ENCODE peak calls at places on chromosomes 4 and X, in five cellular contexts. B, T, Z, K and U are unnamed samples.

GRCh38 chrX:13649823-13650222 is 3.1 kb upstream of the TCEANC start:
- DNase-seq in Z (peak; percentile 22), B (no peak), T (peak; percentile 50), K (no peak), U (no peak)

GRCh38 chrX:25968920-25969319 is 169.2 kb upstream of the MAGEB18 start:
- DNase-seq in T (peak; percentile 27), Z (no peak), B (peak; percentile 67), K (no peak), U (no peak)

GRCh38 chrX:74613350-74614192 is 853 bp downstream of the RLIM start:
- DNase-seq in B (no peak), K (no peak), Z (peak; percentile 6), T (peak; percentile 20), U (no peak)

GRCh38 chr4:122894802-122895201 is 27.6 kb downstream of the NUDT6 start:
- DNase-seq in T (no peak), Z (peak; percentile 29), K (no peak), B (no peak), U (no peak)

GRCh38 chr4:38062088-38062893 is 102.1 kb downstream of the PTTG2 start:
- DNase-seq in T (peak; percentile 86), Z (peak; percentile 76), B (peak; percentile 77), K (no peak), U (peak; percentile 69)

GRCh38 chr4:177511611-177512010 is 69.4 kb upstream of the AGA start:
- DNase-seq in T (peak; percentile 41), B (no peak), K (no peak), Z (no peak), U (no peak)

GRCh38 chr4:5717449-5718158 is 6.6 kb downstream of the EVC start:
- DNase-seq in B (no peak), K (no peak), T (no peak), Z (no peak), U (no peak)

GRCh38 chr4:87532907-87533306 is 3.7 kb upstream of the SPARCL1 start:
- DNase-seq in K (no peak), B (no peak), T (no peak), Z (no peak), U (no peak)

GRCh38 chr4:25769251-25769650 is 93.5 kb downstream of the SEL1L3 start:
- DNase-seq in T (no peak), K (no peak), Z (peak; percentile 47), B (no peak), U (no peak)

GRCh38 chr4:53908661-53909078 is 155.7 kb downstream of the CHIC2 start:
- DNase-seq in B (no peak), Z (peak; percentile 89), T (peak; percentile 84), K (no peak), U (no peak)

DNA sequence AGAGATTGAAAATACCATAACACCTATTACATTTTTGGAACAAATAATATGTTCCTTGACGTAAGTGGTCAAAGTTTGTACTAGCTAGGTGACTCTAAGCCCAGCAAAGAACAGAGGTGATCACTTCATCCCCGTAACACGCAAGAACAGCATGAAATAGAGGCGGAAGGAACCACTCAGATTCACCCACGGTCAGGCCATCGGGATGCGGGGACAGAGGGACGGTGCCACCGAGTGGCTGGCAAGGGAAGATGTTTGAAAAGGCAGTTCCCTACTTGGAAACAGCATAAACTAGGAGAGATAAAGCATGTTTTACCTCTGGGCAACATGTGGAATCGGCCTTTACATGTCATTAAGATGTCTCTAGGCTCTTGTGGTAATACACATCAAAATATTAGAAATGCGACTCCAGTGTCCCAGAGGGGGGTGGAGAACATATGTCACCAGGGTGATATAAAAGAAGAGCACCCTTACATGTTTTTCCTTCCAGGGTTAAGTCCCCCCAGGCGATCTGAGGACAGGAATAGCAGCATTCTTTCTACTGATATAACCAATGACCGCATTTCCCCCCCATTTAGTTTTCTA is 84.0 kb downstream of the PHKA2 start:
- DNase-seq in T (peak; percentile 29), K (no peak), B (peak; percentile 34), Z (no peak), U (no peak)
- TF ChIP-seq CTCF in T (peak; percentile 39), K (no peak), B (no peak), Z (peak; percentile 44), U (no peak)

DNA sequence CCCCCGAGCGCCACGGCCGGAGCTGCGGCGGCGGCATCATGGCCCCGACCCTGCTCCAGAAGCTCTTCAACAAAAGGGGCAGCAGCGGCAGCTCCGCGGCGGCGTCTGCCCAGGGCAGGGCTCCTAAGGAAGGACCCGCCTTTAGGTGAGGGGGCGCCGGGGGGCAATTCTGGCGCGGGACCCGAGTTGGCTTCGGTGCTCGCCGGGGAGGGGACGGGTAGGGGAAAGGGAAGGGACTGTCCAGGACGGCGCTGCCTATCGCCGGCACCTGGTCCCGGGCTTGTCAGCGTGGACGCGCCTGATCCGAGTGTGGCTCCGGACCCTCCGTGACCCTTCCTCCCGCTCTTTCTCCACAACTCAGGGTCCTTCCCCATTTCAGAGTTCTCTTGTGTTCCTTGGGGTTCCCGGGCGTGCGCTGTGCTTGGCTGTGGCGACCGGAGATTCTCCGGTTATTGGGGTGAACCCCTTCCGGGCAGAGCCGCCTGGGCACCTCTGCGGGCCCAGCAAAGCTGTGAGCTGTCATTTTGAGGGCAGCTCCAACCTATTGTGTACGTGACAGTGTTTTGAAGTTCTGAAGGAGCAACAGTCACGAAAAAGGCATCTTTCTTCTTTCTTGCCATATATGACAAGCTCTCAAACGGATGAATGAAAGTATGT is 477 bp downstream of the FNIP2 start:
- DNase-seq in T (peak; percentile 40), B (peak; percentile 59), K (peak; percentile 79), Z (no peak), U (peak; percentile 59)
- TF ChIP-seq CTCF in T (no peak), B (no peak), K (no peak), Z (no peak), U (no peak)

DNA sequence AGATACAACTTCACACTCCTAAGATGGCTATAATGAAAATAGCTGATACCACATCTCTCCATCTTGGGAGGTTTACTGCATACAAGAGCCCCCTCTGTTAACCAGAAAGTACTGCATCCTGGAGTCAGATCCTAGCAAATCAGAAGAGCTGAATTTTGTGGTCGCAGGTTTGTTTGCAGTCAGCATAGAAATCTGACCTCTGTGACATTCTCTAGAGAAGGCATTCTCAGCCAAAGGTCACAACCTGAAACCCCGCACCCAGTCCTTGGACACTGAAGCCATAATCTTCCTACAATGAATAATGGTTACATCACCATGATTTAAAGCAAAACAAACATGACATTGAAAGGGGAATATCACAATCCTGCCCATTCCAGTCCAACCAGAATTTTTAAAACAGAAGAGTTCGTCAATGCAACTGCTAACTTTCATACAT is 17.7 kb downstream of the HS6ST2 start:
- DNase-seq in K (no peak), T (no peak), B (no peak), Z (no peak), U (no peak)
- TF ChIP-seq CTCF in K (no peak), T (peak; percentile 10), B (peak; percentile 16), Z (peak; percentile 48), U (no peak)

GRCh38 chrX:23525531-23525930 is 141.8 kb upstream of the PRDX4 start:
- DNase-seq in Z (no peak), K (no peak), B (no peak), T (no peak), U (no peak)
- TF ChIP-seq CTCF in Z (no peak), K (no peak), B (no peak), T (no peak), U (no peak)

DNA sequence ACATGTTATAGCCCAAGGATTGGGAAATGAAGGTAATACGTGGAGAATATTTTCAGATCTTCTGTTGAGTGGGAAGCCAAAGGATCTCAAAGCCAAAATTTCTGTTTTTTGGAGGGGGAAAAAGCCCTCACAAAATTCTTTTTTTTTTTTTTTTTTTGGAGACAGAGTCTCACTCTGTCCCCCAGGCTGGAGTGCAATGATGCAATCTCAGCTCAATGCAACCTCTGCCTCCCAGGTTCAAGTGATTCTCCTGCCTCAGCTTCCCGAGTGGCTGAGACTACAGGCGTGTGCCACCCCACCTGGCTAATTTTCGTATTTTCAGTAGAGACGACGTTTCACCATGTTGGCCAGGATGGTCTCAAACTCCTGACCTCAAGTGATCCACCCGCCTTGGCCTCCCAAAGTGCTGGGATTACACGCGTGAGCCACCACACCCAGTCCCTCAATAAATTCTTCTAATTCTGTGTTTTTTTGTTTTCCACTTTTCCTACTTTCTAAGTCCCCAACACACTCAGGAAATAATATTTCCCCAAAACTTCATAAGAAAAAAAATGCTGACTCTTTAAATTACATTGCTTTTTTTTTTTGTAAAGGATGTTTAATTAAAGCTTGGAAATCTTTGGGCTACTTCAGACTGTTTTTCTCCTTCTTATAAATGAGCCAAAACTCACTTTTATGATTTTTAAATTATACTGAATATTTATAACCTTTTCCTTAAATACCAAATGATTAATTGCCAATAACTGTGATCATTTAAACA is 51.6 kb downstream of the RPS3A start:
- DNase-seq in B (no peak), Z (no peak), K (no peak), T (no peak), U (no peak)
- TF ChIP-seq CTCF in B (no peak), Z (no peak), K (no peak), T (no peak), U (no peak)

GRCh38 chrX:9465380-9466114 is 689 bp downstream of the TBL1X start:
- DNase-seq in B (peak; percentile 25), K (no peak), Z (no peak), T (peak; percentile 19), U (peak; percentile 51)
- TF ChIP-seq CTCF in B (no peak), K (no peak), Z (no peak), T (no peak), U (no peak)

GRCh38 chrX:150405576-150405975 is 42.5 kb downstream of the MAMLD1 start:
- DNase-seq in B (peak; percentile 29), K (no peak), Z (no peak), T (peak; percentile 14), U (no peak)
- TF ChIP-seq CTCF in B (no peak), K (no peak), Z (peak; percentile 42), T (no peak), U (no peak)

DNA sequence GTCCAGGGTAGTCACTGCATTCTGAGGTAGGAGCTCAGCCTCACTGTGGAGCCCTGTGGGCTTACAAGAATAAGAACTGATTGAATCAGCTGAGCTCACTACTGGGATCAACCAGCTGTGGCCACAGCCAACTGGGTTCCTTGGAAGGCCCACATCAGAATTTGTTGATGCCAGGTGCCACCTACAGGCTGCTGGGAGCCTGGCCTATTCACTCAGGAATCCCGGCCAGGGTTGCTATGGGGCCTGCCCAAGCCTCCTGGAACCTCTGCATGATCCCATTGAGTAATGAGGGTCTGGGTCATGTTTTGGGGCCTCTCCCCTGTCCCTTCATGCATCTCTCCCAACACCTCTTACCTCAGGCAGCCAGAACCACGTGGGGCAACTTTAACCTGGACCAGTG is 53.9 kb upstream of the KIAA1210 start:
- DNase-seq in Z (no peak), K (no peak), T (peak; percentile 25), B (peak; percentile 38), U (no peak)
- TF ChIP-seq CTCF in Z (peak; percentile 32), K (no peak), T (peak; percentile 32), B (no peak), U (no peak)

DNA sequence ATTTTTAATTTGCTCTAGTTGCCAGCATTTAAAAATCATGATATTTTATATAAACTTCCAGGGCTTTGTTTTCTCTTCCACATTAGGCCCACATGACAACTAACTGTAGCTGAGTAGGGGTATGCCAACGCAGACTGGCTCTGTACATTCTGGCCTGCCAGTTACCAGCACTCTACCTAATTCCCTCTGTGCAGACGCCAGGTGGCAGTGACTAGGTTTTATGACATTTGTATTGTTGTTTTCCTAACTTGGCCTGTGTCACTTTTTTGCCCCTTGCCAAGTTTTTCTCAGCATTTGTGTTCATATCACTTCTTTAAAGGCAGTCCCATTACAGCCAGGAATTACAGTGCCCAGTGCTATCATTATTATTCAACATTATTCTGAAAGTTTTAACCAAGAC is 347.5 kb downstream of the NKX6-1 start:
- DNase-seq in B (no peak), Z (no peak), T (no peak), K (no peak), U (no peak)
- TF ChIP-seq CTCF in B (no peak), Z (no peak), T (no peak), K (no peak), U (no peak)